ENCODE peak calls at places on chromosomes 5 and 9, in eight cellular contexts. One of them, this sample, is unnamed.

GRCh38 chr9:123432331-123433236 is 76.6 kb downstream of the CRB2 start:
- DNase-seq in T follicular helper cell: no peak
- DNase-seq in T-helper 9 cell: no peak
- DNase-seq in colonic mucosa: no peak
- DNase-seq in SW480: no peak
- DNase-seq in stimulated activated CD4-positive, alpha-beta T cell treated with anti-CD3 and anti-CD28 coated beads, Interleukin-15, amount 100 ng/mL, for 1 hour: no peak
- DNase-seq in AG10803: no peak
- DNase-seq in NCI-H774: no peak
- DNase-seq in this sample: no peak

GRCh38 chr9:133463234-133463863 is 3.6 kb downstream of the CACFD1 start:
- DNase-seq in T follicular helper cell: peak
- DNase-seq in T-helper 9 cell: no peak
- DNase-seq in colonic mucosa: no peak
- DNase-seq in SW480: peak
- DNase-seq in stimulated activated CD4-positive, alpha-beta T cell treated with anti-CD3 and anti-CD28 coated beads, Interleukin-15, amount 100 ng/mL, for 1 hour: no peak
- DNase-seq in AG10803: no peak
- DNase-seq in NCI-H774: no peak
- DNase-seq in this sample: no peak

GRCh38 chr9:15867334-15867733 is 314.5 kb downstream of the CCDC171 start:
- DNase-seq in T follicular helper cell: no peak
- DNase-seq in T-helper 9 cell: no peak
- DNase-seq in colonic mucosa: no peak
- DNase-seq in SW480: no peak
- DNase-seq in stimulated activated CD4-positive, alpha-beta T cell treated with anti-CD3 and anti-CD28 coated beads, Interleukin-15, amount 100 ng/mL, for 1 hour: no peak
- DNase-seq in AG10803: no peak
- DNase-seq in NCI-H774: no peak
- DNase-seq in this sample: no peak

GRCh38 chr5:141512390-141513020 is 23.6 kb downstream of the PCDHGC5 start:
- DNase-seq in T follicular helper cell: peak
- DNase-seq in T-helper 9 cell: peak
- DNase-seq in colonic mucosa: peak
- DNase-seq in SW480: peak
- DNase-seq in stimulated activated CD4-positive, alpha-beta T cell treated with anti-CD3 and anti-CD28 coated beads, Interleukin-15, amount 100 ng/mL, for 1 hour: peak
- DNase-seq in AG10803: peak
- DNase-seq in NCI-H774: peak
- DNase-seq in this sample: peak

GRCh38 chr9:134537891-134538520 is 103.6 kb upstream of the COL5A1 start:
- DNase-seq in T follicular helper cell: no peak
- DNase-seq in T-helper 9 cell: no peak
- DNase-seq in colonic mucosa: no peak
- DNase-seq in SW480: no peak
- DNase-seq in stimulated activated CD4-positive, alpha-beta T cell treated with anti-CD3 and anti-CD28 coated beads, Interleukin-15, amount 100 ng/mL, for 1 hour: no peak
- DNase-seq in AG10803: peak
- DNase-seq in NCI-H774: no peak
- DNase-seq in this sample: no peak

GRCh38 chr9:2174321-2174720 is 159.2 kb downstream of the SMARCA2 start:
- DNase-seq in T follicular helper cell: no peak
- DNase-seq in T-helper 9 cell: no peak
- DNase-seq in colonic mucosa: no peak
- DNase-seq in SW480: no peak
- DNase-seq in stimulated activated CD4-positive, alpha-beta T cell treated with anti-CD3 and anti-CD28 coated beads, Interleukin-15, amount 100 ng/mL, for 1 hour: no peak
- DNase-seq in AG10803: no peak
- DNase-seq in NCI-H774: no peak
- DNase-seq in this sample: no peak

GRCh38 chr9:32427111-32427873 is 42.8 kb downstream of the ACO1 start:
- DNase-seq in T follicular helper cell: no peak
- DNase-seq in T-helper 9 cell: no peak
- DNase-seq in colonic mucosa: peak
- DNase-seq in SW480: no peak
- DNase-seq in stimulated activated CD4-positive, alpha-beta T cell treated with anti-CD3 and anti-CD28 coated beads, Interleukin-15, amount 100 ng/mL, for 1 hour: no peak
- DNase-seq in AG10803: no peak
- DNase-seq in NCI-H774: no peak
- DNase-seq in this sample: peak

GRCh38 chr9:112644449-112644965 is 73.4 kb downstream of the INIP start:
- DNase-seq in T follicular helper cell: no peak
- DNase-seq in T-helper 9 cell: no peak
- DNase-seq in colonic mucosa: no peak
- DNase-seq in SW480: no peak
- DNase-seq in stimulated activated CD4-positive, alpha-beta T cell treated with anti-CD3 and anti-CD28 coated beads, Interleukin-15, amount 100 ng/mL, for 1 hour: no peak
- DNase-seq in AG10803: no peak
- DNase-seq in NCI-H774: no peak
- DNase-seq in this sample: no peak

GRCh38 chr9:111501648-111502047 is 17.5 kb upstream of the ECPAS start:
- DNase-seq in T follicular helper cell: no peak
- DNase-seq in T-helper 9 cell: no peak
- DNase-seq in colonic mucosa: no peak
- DNase-seq in SW480: no peak
- DNase-seq in stimulated activated CD4-positive, alpha-beta T cell treated with anti-CD3 and anti-CD28 coated beads, Interleukin-15, amount 100 ng/mL, for 1 hour: no peak
- DNase-seq in AG10803: no peak
- DNase-seq in NCI-H774: no peak
- DNase-seq in this sample: no peak

GRCh38 chr9:28378236-28378635 is 805.0 kb upstream of the C9orf72 start:
- DNase-seq in T follicular helper cell: no peak
- DNase-seq in T-helper 9 cell: no peak
- DNase-seq in colonic mucosa: no peak
- DNase-seq in SW480: no peak
- DNase-seq in stimulated activated CD4-positive, alpha-beta T cell treated with anti-CD3 and anti-CD28 coated beads, Interleukin-15, amount 100 ng/mL, for 1 hour: no peak
- DNase-seq in AG10803: no peak
- DNase-seq in NCI-H774: no peak
- DNase-seq in this sample: no peak

GRCh38 chr9:78769684-78770083 is 472.8 kb downstream of the PSAT1 start:
- DNase-seq in T follicular helper cell: no peak
- DNase-seq in T-helper 9 cell: no peak
- DNase-seq in colonic mucosa: no peak
- DNase-seq in SW480: no peak
- DNase-seq in stimulated activated CD4-positive, alpha-beta T cell treated with anti-CD3 and anti-CD28 coated beads, Interleukin-15, amount 100 ng/mL, for 1 hour: no peak
- DNase-seq in AG10803: peak
- DNase-seq in NCI-H774: no peak
- DNase-seq in this sample: no peak

GRCh38 chr9:94867281-94867841 is 140.9 kb downstream of the AOPEP start:
- DNase-seq in T follicular helper cell: no peak
- DNase-seq in T-helper 9 cell: no peak
- DNase-seq in colonic mucosa: peak
- DNase-seq in SW480: peak
- DNase-seq in stimulated activated CD4-positive, alpha-beta T cell treated with anti-CD3 and anti-CD28 coated beads, Interleukin-15, amount 100 ng/mL, for 1 hour: no peak
- DNase-seq in AG10803: peak
- DNase-seq in NCI-H774: no peak
- DNase-seq in this sample: peak

GRCh38 chr9:36470891-36471290 is 70.8 kb upstream of the RNF38 start:
- DNase-seq in T follicular helper cell: peak
- DNase-seq in T-helper 9 cell: peak
- DNase-seq in colonic mucosa: peak
- DNase-seq in SW480: peak
- DNase-seq in stimulated activated CD4-positive, alpha-beta T cell treated with anti-CD3 and anti-CD28 coated beads, Interleukin-15, amount 100 ng/mL, for 1 hour: peak
- DNase-seq in AG10803: peak
- DNase-seq in NCI-H774: no peak
- DNase-seq in this sample: peak

GRCh38 chr9:35771524-35771923 is 17.4 kb upstream of the MSMP start:
- DNase-seq in T follicular helper cell: no peak
- DNase-seq in T-helper 9 cell: no peak
- DNase-seq in colonic mucosa: peak
- DNase-seq in SW480: no peak
- DNase-seq in stimulated activated CD4-positive, alpha-beta T cell treated with anti-CD3 and anti-CD28 coated beads, Interleukin-15, amount 100 ng/mL, for 1 hour: no peak
- DNase-seq in AG10803: no peak
- DNase-seq in NCI-H774: peak
- DNase-seq in this sample: no peak

GRCh38 chr5:91332267-91333044 is 50.7 kb downstream of the ARRDC3 start:
- DNase-seq in T follicular helper cell: no peak
- DNase-seq in T-helper 9 cell: no peak
- DNase-seq in colonic mucosa: no peak
- DNase-seq in SW480: peak
- DNase-seq in stimulated activated CD4-positive, alpha-beta T cell treated with anti-CD3 and anti-CD28 coated beads, Interleukin-15, amount 100 ng/mL, for 1 hour: no peak
- DNase-seq in AG10803: peak
- DNase-seq in NCI-H774: no peak
- DNase-seq in this sample: peak

GRCh38 chr5:82217917-82218316 is 60.2 kb downstream of the RPS23 start:
- DNase-seq in T follicular helper cell: no peak
- DNase-seq in T-helper 9 cell: no peak
- DNase-seq in colonic mucosa: no peak
- DNase-seq in SW480: no peak
- DNase-seq in stimulated activated CD4-positive, alpha-beta T cell treated with anti-CD3 and anti-CD28 coated beads, Interleukin-15, amount 100 ng/mL, for 1 hour: no peak
- DNase-seq in AG10803: no peak
- DNase-seq in NCI-H774: no peak
- DNase-seq in this sample: no peak

GRCh38 chr5:39765381-39765780 is 340.6 kb upstream of the DAB2 start:
- DNase-seq in T follicular helper cell: no peak
- DNase-seq in T-helper 9 cell: no peak
- DNase-seq in colonic mucosa: no peak
- DNase-seq in SW480: no peak
- DNase-seq in stimulated activated CD4-positive, alpha-beta T cell treated with anti-CD3 and anti-CD28 coated beads, Interleukin-15, amount 100 ng/mL, for 1 hour: no peak
- DNase-seq in AG10803: peak
- DNase-seq in NCI-H774: no peak
- DNase-seq in this sample: peak

GRCh38 chr9:133207021-133207531 is 2.0 kb downstream of the OBP2B start:
- DNase-seq in T follicular helper cell: no peak
- DNase-seq in T-helper 9 cell: no peak
- DNase-seq in colonic mucosa: no peak
- DNase-seq in SW480: no peak
- DNase-seq in stimulated activated CD4-positive, alpha-beta T cell treated with anti-CD3 and anti-CD28 coated beads, Interleukin-15, amount 100 ng/mL, for 1 hour: no peak
- DNase-seq in AG10803: no peak
- DNase-seq in NCI-H774: no peak
- DNase-seq in this sample: no peak

GRCh38 chr5:40679071-40679997 is at the start of gene PTGER4:
- DNase-seq in T follicular helper cell: peak
- DNase-seq in T-helper 9 cell: peak
- DNase-seq in colonic mucosa: peak
- DNase-seq in SW480: peak
- DNase-seq in stimulated activated CD4-positive, alpha-beta T cell treated with anti-CD3 and anti-CD28 coated beads, Interleukin-15, amount 100 ng/mL, for 1 hour: peak
- DNase-seq in AG10803: peak
- DNase-seq in NCI-H774: peak
- DNase-seq in this sample: peak

GRCh38 chr5:129271309-129271708 is 176.8 kb downstream of the ISOC1 start:
- DNase-seq in T follicular helper cell: no peak
- DNase-seq in T-helper 9 cell: no peak
- DNase-seq in colonic mucosa: no peak
- DNase-seq in SW480: peak
- DNase-seq in stimulated activated CD4-positive, alpha-beta T cell treated with anti-CD3 and anti-CD28 coated beads, Interleukin-15, amount 100 ng/mL, for 1 hour: no peak
- DNase-seq in AG10803: no peak
- DNase-seq in NCI-H774: no peak
- DNase-seq in this sample: no peak

GRCh38 chr5:17090839-17091238 is 126.6 kb upstream of the BASP1 start:
- DNase-seq in T follicular helper cell: no peak
- DNase-seq in T-helper 9 cell: no peak
- DNase-seq in colonic mucosa: no peak
- DNase-seq in SW480: no peak
- DNase-seq in stimulated activated CD4-positive, alpha-beta T cell treated with anti-CD3 and anti-CD28 coated beads, Interleukin-15, amount 100 ng/mL, for 1 hour: no peak
- DNase-seq in AG10803: no peak
- DNase-seq in NCI-H774: no peak
- DNase-seq in this sample: no peak

GRCh38 chr9:33921967-33922895 is 105.3 kb downstream of the UBE2R2 start:
- DNase-seq in T follicular helper cell: no peak
- DNase-seq in T-helper 9 cell: no peak
- DNase-seq in colonic mucosa: no peak
- DNase-seq in SW480: no peak
- DNase-seq in stimulated activated CD4-positive, alpha-beta T cell treated with anti-CD3 and anti-CD28 coated beads, Interleukin-15, amount 100 ng/mL, for 1 hour: no peak
- DNase-seq in AG10803: no peak
- DNase-seq in NCI-H774: no peak
- DNase-seq in this sample: no peak

GRCh38 chr5:140349244-140349643 is 2.8 kb upstream of the HBEGF start:
- DNase-seq in T follicular helper cell: no peak
- DNase-seq in T-helper 9 cell: no peak
- DNase-seq in colonic mucosa: peak
- DNase-seq in SW480: no peak
- DNase-seq in stimulated activated CD4-positive, alpha-beta T cell treated with anti-CD3 and anti-CD28 coated beads, Interleukin-15, amount 100 ng/mL, for 1 hour: no peak
- DNase-seq in AG10803: peak
- DNase-seq in NCI-H774: no peak
- DNase-seq in this sample: no peak

GRCh38 chr9:85289142-85289541 is 452.6 kb downstream of the AGTPBP1 start:
- DNase-seq in T follicular helper cell: no peak
- DNase-seq in T-helper 9 cell: no peak
- DNase-seq in colonic mucosa: no peak
- DNase-seq in SW480: no peak
- DNase-seq in stimulated activated CD4-positive, alpha-beta T cell treated with anti-CD3 and anti-CD28 coated beads, Interleukin-15, amount 100 ng/mL, for 1 hour: no peak
- DNase-seq in AG10803: no peak
- DNase-seq in NCI-H774: no peak
- DNase-seq in this sample: no peak

GRCh38 chr5:27328480-27328879 is 290.1 kb upstream of the CDH9 start:
- DNase-seq in T follicular helper cell: no peak
- DNase-seq in T-helper 9 cell: no peak
- DNase-seq in colonic mucosa: no peak
- DNase-seq in SW480: no peak
- DNase-seq in stimulated activated CD4-positive, alpha-beta T cell treated with anti-CD3 and anti-CD28 coated beads, Interleukin-15, amount 100 ng/mL, for 1 hour: no peak
- DNase-seq in AG10803: peak
- DNase-seq in NCI-H774: no peak
- DNase-seq in this sample: peak

GRCh38 chr5:144103611-144104010 is 66.8 kb downstream of the YIPF5 start:
- DNase-seq in T follicular helper cell: no peak
- DNase-seq in T-helper 9 cell: no peak
- DNase-seq in colonic mucosa: no peak
- DNase-seq in SW480: no peak
- DNase-seq in stimulated activated CD4-positive, alpha-beta T cell treated with anti-CD3 and anti-CD28 coated beads, Interleukin-15, amount 100 ng/mL, for 1 hour: no peak
- DNase-seq in AG10803: peak
- DNase-seq in NCI-H774: no peak
- DNase-seq in this sample: no peak